ENCODE peak calls at places on chromosomes 11 and 22, in five cellular contexts. H is colonic mucosa, P is fibroblast of mammary gland, X is neural progenitor cell, B is AG04450. F is an unnamed sample.

GRCh38 chr11:7501894-7502293 is 11.9 kb upstream of the PPFIBP2 start:
- DNase-seq in X (no peak), P (no peak), B (no peak), H (no peak), F (no peak)

GRCh38 chr11:107387666-107388065 is 70.0 kb downstream of the CWF19L2 start:
- DNase-seq in H (no peak), B (no peak), P (no peak), X (no peak), F (no peak)

GRCh38 chr11:124069429-124070401 is 28.6 kb upstream of the OR10G7 start:
- DNase-seq in P (peak; percentile 62), X (peak; percentile 86), B (no peak), H (peak; percentile 59), F (peak; percentile 1)

GRCh38 chr11:10934293-10934850 is 76.5 kb upstream of the ZBED5 start:
- DNase-seq in B (no peak), H (peak; percentile 75), P (no peak), X (no peak), F (no peak)

GRCh38 chr11:70703141-70704052 is 305.1 kb downstream of the CTTN start:
- DNase-seq in X (peak; percentile 64), P (no peak), H (no peak), B (no peak), F (no peak)

GRCh38 chr11:67357831-67358555 is 4.6 kb upstream of the POLD4 start:
- DNase-seq in X (no peak), B (no peak), P (peak; percentile 50), H (peak; percentile 19), F (no peak)

GRCh38 chr11:42410251-42410956 is 901.4 kb upstream of the API5 start:
- DNase-seq in X (no peak), B (no peak), H (no peak), P (peak; percentile 1), F (no peak)

GRCh38 chr11:57597971-57598830 is 716 bp downstream of the SERPING1 start:
- DNase-seq in H (peak; percentile 60), P (peak; percentile 80), B (no peak), X (peak; percentile 98), F (no peak)

GRCh38 chr22:30238661-30239420 is 7.7 kb downstream of the LIF start:
- DNase-seq in P (peak; percentile 41), X (no peak), B (peak; percentile 65), H (peak; percentile 58), F (no peak)

GRCh38 chr11:315516-315994 is 1.7 kb downstream of the IFITM1 start:
- DNase-seq in X (no peak), P (no peak), H (no peak), B (no peak), F (no peak)

GRCh38 chr11:316031-316701 is 2.3 kb downstream of the IFITM1 start:
- DNase-seq in H (no peak), B (no peak), P (no peak), X (peak; percentile 50), F (no peak)

GRCh38 chr11:313787-314547 is at the start of gene IFITM1:
- DNase-seq in P (peak; percentile 86), X (peak; percentile 60), H (peak; percentile 62), B (peak; percentile 43), F (peak; percentile 79)

GRCh38 chr11:313304-313786 is 495 bp upstream of the IFITM1 start:
- DNase-seq in B (no peak), X (no peak), H (no peak), P (no peak), F (no peak)

DNA sequence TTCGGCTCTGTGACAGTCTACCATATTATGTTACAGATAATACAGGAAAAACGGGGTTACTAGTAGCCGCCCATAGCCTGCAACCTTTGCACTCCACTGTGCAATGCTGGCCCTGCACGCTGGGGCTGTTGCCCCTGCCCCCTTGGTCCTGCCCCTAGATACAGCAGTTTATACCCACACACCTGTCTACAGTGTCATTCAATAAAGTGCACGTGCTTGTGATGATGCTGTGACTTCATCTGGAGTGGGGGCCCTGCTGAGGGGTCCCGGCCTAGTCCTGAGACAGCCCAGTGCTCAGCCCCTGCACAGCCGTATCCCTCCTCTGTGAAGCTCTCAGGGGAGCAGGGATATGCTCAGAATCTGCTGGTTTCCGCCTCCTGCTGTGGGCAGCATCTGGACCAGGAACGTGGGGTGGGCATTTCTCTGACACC is 1.2 kb downstream of the IFITM1 start:
- DNase-seq in X (no peak), H (no peak), P (no peak), B (no peak), F (no peak)
- H3K4me3 ChIP-seq in X (peak overlapping the region; percentile 31), H (peak overlapping the region; percentile 58), P (peak overlapping the region; percentile 72), B (peak overlapping the region; percentile 29), F (peak overlapping the region; percentile 47)

DNA sequence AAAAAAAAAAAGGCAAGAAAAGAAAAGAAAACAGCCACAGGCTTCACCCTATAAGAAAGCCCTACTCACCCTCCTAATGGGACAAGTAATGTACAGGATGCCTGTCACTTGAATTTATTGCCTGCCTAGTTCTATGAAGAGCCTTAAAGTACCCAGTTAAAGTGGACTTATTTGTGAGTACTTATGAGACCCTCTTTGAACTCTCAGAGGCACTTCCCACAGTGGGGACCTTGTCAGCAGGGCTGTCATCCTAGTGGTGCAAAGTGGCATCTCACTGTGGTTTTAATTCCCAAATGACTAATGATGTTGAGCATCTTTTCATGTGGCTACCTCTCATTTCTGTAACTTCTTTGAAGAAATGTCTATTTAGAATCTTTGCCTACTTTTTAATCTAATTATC is 41.8 kb upstream of the BARX2 start:
- DNase-seq in B (no peak), H (no peak), P (no peak), X (no peak), F (no peak)
- TF ChIP-seq CTCF in B (no peak), H (no peak), P (no peak), X (peak; percentile 35), F (peak; percentile 11)

DNA sequence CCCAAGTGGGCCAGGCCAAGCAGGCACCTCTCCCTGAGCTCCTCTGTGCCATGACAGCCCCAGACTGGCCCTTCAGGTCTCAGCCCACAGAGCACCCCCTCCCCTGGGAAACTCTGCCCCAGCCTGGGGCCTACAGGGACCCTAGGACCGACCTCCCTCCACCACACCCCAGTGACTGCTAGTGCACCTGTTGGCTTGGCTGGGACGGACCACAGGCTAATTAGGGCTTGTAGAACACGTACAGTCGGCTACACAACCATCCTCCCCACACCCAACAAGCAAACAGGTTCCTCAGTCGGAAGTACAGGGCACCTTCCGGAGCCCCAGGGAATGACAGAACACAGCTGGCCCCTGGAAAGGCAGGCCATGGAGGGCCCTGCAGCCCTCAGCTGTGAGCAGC is 4.3 kb downstream of the SBF1 start:
- DNase-seq in P (no peak), X (no peak), H (peak; percentile 71), B (no peak), F (no peak)
- H3K4me3 ChIP-seq in P (no peak overlapping the region), X (no peak overlapping the region), H (peak overlapping the region; percentile 1), B (no peak overlapping the region), F (no peak overlapping the region)

GRCh38 chr22:50640857-50641647 is 13.1 kb upstream of the ARSA start:
- DNase-seq in P (no peak), X (peak; percentile 27), B (no peak), H (no peak), F (no peak)

GRCh38 chr22:50641696-50642607 is 14.0 kb upstream of the ARSA start:
- DNase-seq in B (no peak), P (peak; percentile 29), X (peak; percentile 82), H (no peak), F (no peak)
- TF ChIP-seq CTCF in B (peak; percentile 54), P (peak; percentile 44), X (peak; percentile 28), H (peak; percentile 15), F (peak; percentile 43)

GRCh38 chr11:93829598-93829997 is 20.8 kb downstream of the VSTM5 start:
- DNase-seq in P (no peak), X (no peak), B (no peak), H (no peak), F (no peak)
- H3K4me3 ChIP-seq in P (no peak overlapping the region), X (no peak overlapping the region), B (no peak overlapping the region), H (no peak overlapping the region), F (no peak overlapping the region)

GRCh38 chr22:20507253-20508066 is at the start of gene MED15:
- DNase-seq in X (peak; percentile 95), P (peak; percentile 91), B (peak; percentile 65), H (peak; percentile 91), F (no peak)
- TF ChIP-seq CTCF in X (peak; percentile 4), P (no peak), B (no peak), H (no peak), F (no peak)

F was measured in BJ.